ENCODE peak calls at places on chromosomes 13 and 19, in ten cellular contexts. One of them, this sample, is unnamed.
A peak's percentile ranks its signal among the peaks of the same experiment; 100 is the strongest.

GRCh38 chr13:51682691-51683090 is 98.4 kb downstream of the WDFY2 start:
- DNase-seq in left ventricle myocardium inferior: no peak
- DNase-seq in foreskin fibroblast: no peak
- DNase-seq in GM23338: no peak
- DNase-seq in heart left ventricle: no peak
- DNase-seq in thoracic aorta: no peak
- DNase-seq in stomach: no peak
- DNase-seq in mucosa of descending colon: no peak
- DNase-seq in PC-3: no peak
- DNase-seq in pancreas: no peak
- DNase-seq in this sample: no peak

GRCh38 chr13:114073881-114074551 is 58.4 kb downstream of the RASA3 start:
- DNase-seq in left ventricle myocardium inferior: no peak
- DNase-seq in foreskin fibroblast: no peak
- DNase-seq in GM23338: no peak
- DNase-seq in heart left ventricle: peak; percentile 14
- DNase-seq in thoracic aorta: no peak
- DNase-seq in stomach: no peak
- DNase-seq in mucosa of descending colon: peak; percentile 17
- DNase-seq in PC-3: no peak
- DNase-seq in pancreas: no peak
- DNase-seq in this sample: no peak

GRCh38 chr13:109400192-109400591 is 386.2 kb downstream of the IRS2 start:
- DNase-seq in left ventricle myocardium inferior: peak; percentile 22
- DNase-seq in foreskin fibroblast: no peak
- DNase-seq in GM23338: no peak
- DNase-seq in heart left ventricle: no peak
- DNase-seq in thoracic aorta: no peak
- DNase-seq in stomach: peak; percentile 68
- DNase-seq in mucosa of descending colon: no peak
- DNase-seq in PC-3: no peak
- DNase-seq in pancreas: no peak
- DNase-seq in this sample: no peak

GRCh38 chr13:105177265-105177900 is 1358.1 kb downstream of the EFNB2 start:
- DNase-seq in left ventricle myocardium inferior: no peak
- DNase-seq in foreskin fibroblast: no peak
- DNase-seq in GM23338: no peak
- DNase-seq in heart left ventricle: no peak
- DNase-seq in thoracic aorta: no peak
- DNase-seq in stomach: no peak
- DNase-seq in mucosa of descending colon: no peak
- DNase-seq in PC-3: no peak
- DNase-seq in pancreas: no peak
- DNase-seq in this sample: no peak

GRCh38 chr19:49543032-49543431 is 15.2 kb downstream of the RCN3 start:
- DNase-seq in left ventricle myocardium inferior: no peak
- DNase-seq in foreskin fibroblast: no peak
- DNase-seq in GM23338: no peak
- DNase-seq in heart left ventricle: no peak
- DNase-seq in thoracic aorta: no peak
- DNase-seq in stomach: no peak
- DNase-seq in mucosa of descending colon: no peak
- DNase-seq in PC-3: no peak
- DNase-seq in pancreas: no peak
- DNase-seq in this sample: no peak

GRCh38 chr19:37942516-37942902 is 35.5 kb downstream of the SIPA1L3 start:
- DNase-seq in left ventricle myocardium inferior: no peak
- DNase-seq in foreskin fibroblast: no peak
- DNase-seq in GM23338: no peak
- DNase-seq in heart left ventricle: no peak
- DNase-seq in thoracic aorta: no peak
- DNase-seq in stomach: peak; percentile 2
- DNase-seq in mucosa of descending colon: no peak
- DNase-seq in PC-3: no peak
- DNase-seq in pancreas: no peak
- DNase-seq in this sample: no peak

GRCh38 chr19:13019330-13019729 is 24.1 kb downstream of the NFIX start:
- DNase-seq in left ventricle myocardium inferior: no peak
- DNase-seq in foreskin fibroblast: no peak
- DNase-seq in GM23338: no peak
- DNase-seq in heart left ventricle: no peak
- DNase-seq in thoracic aorta: no peak
- DNase-seq in stomach: no peak
- DNase-seq in mucosa of descending colon: no peak
- DNase-seq in PC-3: no peak
- DNase-seq in pancreas: no peak
- DNase-seq in this sample: no peak

GRCh38 chr13:98416408-98416807 is 160.5 kb downstream of the STK24 start:
- DNase-seq in left ventricle myocardium inferior: no peak
- DNase-seq in foreskin fibroblast: no peak
- DNase-seq in GM23338: no peak
- DNase-seq in heart left ventricle: no peak
- DNase-seq in thoracic aorta: no peak
- DNase-seq in stomach: peak; percentile 93
- DNase-seq in mucosa of descending colon: peak; percentile 81
- DNase-seq in PC-3: peak; percentile 92
- DNase-seq in pancreas: peak; percentile 94
- DNase-seq in this sample: no peak

GRCh38 chr19:2453431-2454025 is 3.2 kb downstream of the LMNB2 start:
- DNase-seq in left ventricle myocardium inferior: no peak
- DNase-seq in foreskin fibroblast: no peak
- DNase-seq in GM23338: no peak
- DNase-seq in heart left ventricle: no peak
- DNase-seq in thoracic aorta: no peak
- DNase-seq in stomach: no peak
- DNase-seq in mucosa of descending colon: no peak
- DNase-seq in PC-3: no peak
- DNase-seq in pancreas: no peak
- DNase-seq in this sample: no peak

GRCh38 chr19:35468637-35469036 is 20.6 kb downstream of the FFAR2 start:
- DNase-seq in left ventricle myocardium inferior: peak; percentile 39
- DNase-seq in foreskin fibroblast: peak; percentile 8
- DNase-seq in GM23338: peak; percentile 77
- DNase-seq in heart left ventricle: peak; percentile 50
- DNase-seq in thoracic aorta: no peak
- DNase-seq in stomach: peak; percentile 70
- DNase-seq in mucosa of descending colon: peak; percentile 60
- DNase-seq in PC-3: peak; percentile 43
- DNase-seq in pancreas: peak; percentile 75
- DNase-seq in this sample: peak; percentile 69

GRCh38 chr13:39559838-39560237 is 43.2 kb downstream of the LHFPL6 start:
- DNase-seq in left ventricle myocardium inferior: no peak
- DNase-seq in foreskin fibroblast: no peak
- DNase-seq in GM23338: no peak
- DNase-seq in heart left ventricle: no peak
- DNase-seq in thoracic aorta: no peak
- DNase-seq in stomach: no peak
- DNase-seq in mucosa of descending colon: no peak
- DNase-seq in PC-3: no peak
- DNase-seq in pancreas: no peak
- DNase-seq in this sample: no peak

GRCh38 chr19:42199440-42200115 is 17.9 kb downstream of the DEDD2 start:
- DNase-seq in left ventricle myocardium inferior: peak; percentile 35
- DNase-seq in foreskin fibroblast: no peak
- DNase-seq in GM23338: peak; percentile 61
- DNase-seq in heart left ventricle: peak; percentile 46
- DNase-seq in thoracic aorta: no peak
- DNase-seq in stomach: peak; percentile 34
- DNase-seq in mucosa of descending colon: peak; percentile 87
- DNase-seq in PC-3: no peak
- DNase-seq in pancreas: no peak
- DNase-seq in this sample: no peak

GRCh38 chr19:33063356-33064116 is 1.2 kb downstream of the RHPN2 start:
- DNase-seq in left ventricle myocardium inferior: no peak
- DNase-seq in foreskin fibroblast: no peak
- DNase-seq in GM23338: peak; percentile 41
- DNase-seq in heart left ventricle: no peak
- DNase-seq in thoracic aorta: no peak
- DNase-seq in stomach: peak; percentile 73
- DNase-seq in mucosa of descending colon: peak; percentile 60
- DNase-seq in PC-3: peak; percentile 43
- DNase-seq in pancreas: peak; percentile 29
- DNase-seq in this sample: no peak

GRCh38 chr19:42178791-42179500 is 38.5 kb downstream of the DEDD2 start:
- DNase-seq in left ventricle myocardium inferior: no peak
- DNase-seq in foreskin fibroblast: no peak
- DNase-seq in GM23338: peak; percentile 85
- DNase-seq in heart left ventricle: no peak
- DNase-seq in thoracic aorta: no peak
- DNase-seq in stomach: no peak
- DNase-seq in mucosa of descending colon: no peak
- DNase-seq in PC-3: no peak
- DNase-seq in pancreas: no peak
- DNase-seq in this sample: no peak

GRCh38 chr13:44459674-44460073 is 86.0 kb downstream of the SERP2 start:
- DNase-seq in left ventricle myocardium inferior: no peak
- DNase-seq in foreskin fibroblast: no peak
- DNase-seq in GM23338: no peak
- DNase-seq in heart left ventricle: no peak
- DNase-seq in thoracic aorta: no peak
- DNase-seq in stomach: no peak
- DNase-seq in mucosa of descending colon: no peak
- DNase-seq in PC-3: no peak
- DNase-seq in pancreas: no peak
- DNase-seq in this sample: no peak

GRCh38 chr13:44463759-44464158 is 90.1 kb downstream of the SERP2 start:
- DNase-seq in left ventricle myocardium inferior: no peak
- DNase-seq in foreskin fibroblast: no peak
- DNase-seq in GM23338: no peak
- DNase-seq in heart left ventricle: no peak
- DNase-seq in thoracic aorta: no peak
- DNase-seq in stomach: no peak
- DNase-seq in mucosa of descending colon: no peak
- DNase-seq in PC-3: no peak
- DNase-seq in pancreas: no peak
- DNase-seq in this sample: no peak

GRCh38 chr13:44470623-44471562 is 97.3 kb downstream of the SERP2 start:
- DNase-seq in left ventricle myocardium inferior: no peak
- DNase-seq in foreskin fibroblast: no peak
- DNase-seq in GM23338: peak; percentile 44
- DNase-seq in heart left ventricle: no peak
- DNase-seq in thoracic aorta: no peak
- DNase-seq in stomach: no peak
- DNase-seq in mucosa of descending colon: no peak
- DNase-seq in PC-3: peak; percentile 50
- DNase-seq in pancreas: no peak
- DNase-seq in this sample: no peak

GRCh38 chr13:44465318-44465717 is 91.7 kb downstream of the SERP2 start:
- DNase-seq in left ventricle myocardium inferior: no peak
- DNase-seq in foreskin fibroblast: peak; percentile 12
- DNase-seq in GM23338: no peak
- DNase-seq in heart left ventricle: no peak
- DNase-seq in thoracic aorta: no peak
- DNase-seq in stomach: no peak
- DNase-seq in mucosa of descending colon: no peak
- DNase-seq in PC-3: peak; percentile 38
- DNase-seq in pancreas: no peak
- DNase-seq in this sample: no peak
- TF ChIP-seq CTCF in left ventricle myocardium inferior: no peak
- TF ChIP-seq CTCF in foreskin fibroblast: no peak
- TF ChIP-seq CTCF in GM23338: no peak
- TF ChIP-seq CTCF in heart left ventricle: no peak
- TF ChIP-seq CTCF in thoracic aorta: no peak
- TF ChIP-seq CTCF in stomach: no peak
- TF ChIP-seq CTCF in mucosa of descending colon: no peak
- TF ChIP-seq CTCF in PC-3: no peak
- TF ChIP-seq CTCF in pancreas: no peak
- TF ChIP-seq CTCF in this sample: no peak

GRCh38 chr19:10431943-10432735 is 11.8 kb downstream of the PDE4A start:
- DNase-seq in left ventricle myocardium inferior: peak; percentile 80
- DNase-seq in foreskin fibroblast: peak; percentile 45
- DNase-seq in GM23338: peak; percentile 60
- DNase-seq in heart left ventricle: peak; percentile 80
- DNase-seq in thoracic aorta: no peak
- DNase-seq in stomach: peak; percentile 78
- DNase-seq in mucosa of descending colon: peak; percentile 86
- DNase-seq in PC-3: peak; percentile 42
- DNase-seq in pancreas: peak; percentile 60
- DNase-seq in this sample: peak; percentile 37
- H3K4me3 ChIP-seq in left ventricle myocardium inferior: peak overlapping the region; percentile 86
- H3K4me3 ChIP-seq in foreskin fibroblast: peak overlapping the region; percentile 60
- H3K4me3 ChIP-seq in GM23338: peak overlapping the region; percentile 50
- H3K4me3 ChIP-seq in heart left ventricle: peak overlapping the region; percentile 52
- H3K4me3 ChIP-seq in thoracic aorta: peak overlapping the region; percentile 84
- H3K4me3 ChIP-seq in stomach: peak overlapping the region; percentile 64
- H3K4me3 ChIP-seq in mucosa of descending colon: peak overlapping the region; percentile 11
- H3K4me3 ChIP-seq in PC-3: peak overlapping the region; percentile 56
- H3K4me3 ChIP-seq in pancreas: peak overlapping the region; percentile 53
- H3K4me3 ChIP-seq in this sample: peak overlapping the region; percentile 57

DNA sequence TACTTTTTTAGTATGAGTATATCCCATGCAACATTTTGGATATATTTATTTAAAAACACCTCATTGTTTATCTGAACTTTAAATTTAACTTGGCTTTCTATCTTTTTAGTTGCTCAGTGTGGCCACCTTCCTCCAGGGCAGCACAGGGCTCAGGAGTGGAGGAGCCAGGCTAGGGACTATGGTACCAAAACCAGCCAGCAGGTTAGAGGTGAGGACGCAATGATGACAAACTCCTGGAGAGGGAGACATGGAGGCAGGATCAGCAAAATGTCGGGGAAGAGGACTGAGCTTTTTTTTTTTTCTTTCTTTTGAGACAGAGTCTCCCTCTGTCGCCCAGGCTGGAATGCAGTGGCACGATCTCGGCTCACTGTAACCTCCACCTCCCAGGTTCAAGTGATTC is 29.6 kb upstream of the CALM3 start:
- DNase-seq in left ventricle myocardium inferior: no peak
- DNase-seq in foreskin fibroblast: peak; percentile 12
- DNase-seq in GM23338: peak; percentile 91
- DNase-seq in heart left ventricle: no peak
- DNase-seq in thoracic aorta: no peak
- DNase-seq in stomach: no peak
- DNase-seq in mucosa of descending colon: no peak
- DNase-seq in PC-3: peak; percentile 38
- DNase-seq in pancreas: no peak
- DNase-seq in this sample: no peak
- TF ChIP-seq CTCF in left ventricle myocardium inferior: no peak
- TF ChIP-seq CTCF in foreskin fibroblast: peak; percentile 8
- TF ChIP-seq CTCF in GM23338: peak; percentile 60
- TF ChIP-seq CTCF in heart left ventricle: no peak
- TF ChIP-seq CTCF in thoracic aorta: no peak
- TF ChIP-seq CTCF in stomach: no peak
- TF ChIP-seq CTCF in mucosa of descending colon: no peak
- TF ChIP-seq CTCF in PC-3: peak; percentile 25
- TF ChIP-seq CTCF in pancreas: no peak
- TF ChIP-seq CTCF in this sample: no peak

DNA sequence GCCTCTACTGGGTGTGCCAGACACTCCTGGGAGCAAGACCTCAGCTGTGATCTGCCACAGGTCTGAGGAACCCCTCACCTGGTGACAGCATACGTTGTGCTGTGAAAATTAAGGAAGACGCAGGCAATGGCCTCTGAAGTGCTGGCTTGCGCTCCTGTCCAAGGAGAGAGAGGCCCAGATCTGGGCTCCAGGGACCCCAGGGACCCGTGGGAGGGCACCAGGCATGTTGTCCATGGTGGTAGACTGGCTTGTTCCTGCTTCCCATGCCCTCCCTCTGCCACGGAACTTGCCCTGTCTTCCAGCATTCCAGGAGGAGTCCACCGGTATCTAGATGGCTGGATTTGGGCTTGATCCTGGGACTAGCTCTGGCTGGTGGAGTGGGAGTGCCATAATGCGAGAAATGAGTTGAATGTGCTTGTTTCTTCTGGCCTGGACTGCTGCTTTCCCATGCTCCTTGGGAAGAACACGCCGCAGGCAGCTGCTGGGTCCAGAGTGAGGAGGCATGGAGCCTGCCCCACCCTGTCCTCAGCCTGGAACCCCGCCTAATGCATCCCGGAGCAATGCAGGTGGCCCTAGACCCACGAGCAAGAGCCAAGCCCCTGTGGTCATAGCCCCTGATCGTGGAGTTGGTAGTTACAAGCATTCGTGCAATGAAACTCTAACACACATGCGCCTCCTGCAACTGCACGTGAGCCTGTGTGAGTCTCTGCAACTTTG is 190.2 kb downstream of the TEX29 start:
- DNase-seq in left ventricle myocardium inferior: no peak
- DNase-seq in foreskin fibroblast: no peak
- DNase-seq in GM23338: no peak
- DNase-seq in heart left ventricle: no peak
- DNase-seq in thoracic aorta: no peak
- DNase-seq in stomach: peak; percentile 4
- DNase-seq in mucosa of descending colon: no peak
- DNase-seq in PC-3: no peak
- DNase-seq in pancreas: no peak
- DNase-seq in this sample: peak; percentile 8
- H3K4me3 ChIP-seq in left ventricle myocardium inferior: no peak overlapping the region
- H3K4me3 ChIP-seq in foreskin fibroblast: no peak overlapping the region
- H3K4me3 ChIP-seq in GM23338: no peak overlapping the region
- H3K4me3 ChIP-seq in heart left ventricle: no peak overlapping the region
- H3K4me3 ChIP-seq in thoracic aorta: no peak overlapping the region
- H3K4me3 ChIP-seq in stomach: no peak overlapping the region
- H3K4me3 ChIP-seq in mucosa of descending colon: no peak overlapping the region
- H3K4me3 ChIP-seq in PC-3: no peak overlapping the region
- H3K4me3 ChIP-seq in pancreas: no peak overlapping the region
- H3K4me3 ChIP-seq in this sample: no peak overlapping the region

This sample was measured in testis.